ENCODE peak calls at places on chromosomes 2 and 18, in ten cellular contexts. Y is GM12865; X is fibroblast of the conjunctiva; C is AG08396; J is suprapubic skin; T is stimulated activated CD8-positive, alpha-beta memory T cell treated with anti-CD3 and anti-CD28 coated beads, Interleukin-15, amount 100 ng/mL, for 24 hours; D is BE2C; M is tibial artery; Z is ELF-1; F is GM04504. B is an unnamed sample.

GRCh38 chr2:237869357-237870102 is 10.1 kb downstream of the RAMP1 start:
- DNase-seq in J (no peak), C (no peak), D (no peak), X (no peak), M (no peak), Z (no peak), Y (no peak), F (no peak), T (no peak), B (no peak)

GRCh38 chr18:12327510-12328178 is 19.6 kb downstream of the TUBB6 start:
- DNase-seq in M (peak; percentile 83), T (peak; percentile 51), Z (peak; percentile 89), J (peak; percentile 88), Y (peak; percentile 78), F (peak; percentile 42), X (peak; percentile 63), D (peak; percentile 81), C (peak; percentile 88), B (no peak)

GRCh38 chr18:23135679-23136325 is 517 bp downstream of the CABLES1 start:
- DNase-seq in F (no peak), Z (peak; percentile 18), C (peak; percentile 80), T (no peak), X (no peak), Y (peak; percentile 53), J (peak; percentile 54), M (no peak), D (peak; percentile 24), B (no peak)

GRCh38 chr2:128410035-128410757 is 91.5 kb upstream of the HS6ST1 start:
- DNase-seq in D (no peak), C (no peak), M (peak; percentile 33), Z (no peak), Y (no peak), X (no peak), J (no peak), T (no peak), F (no peak), B (no peak)

GRCh38 chr2:159075726-159076125 is 107.3 kb downstream of the TANC1 start:
- DNase-seq in J (no peak), C (no peak), Z (no peak), D (no peak), M (no peak), F (no peak), Y (no peak), X (no peak), T (no peak), B (no peak)

GRCh38 chr2:129296401-129297343 is 682.8 kb upstream of the RAB6C start:
- DNase-seq in Z (no peak), Y (no peak), J (no peak), C (no peak), F (no peak), D (peak; percentile 22), T (no peak), X (no peak), M (no peak), B (no peak)

GRCh38 chr2:109151519-109151918 is 22.5 kb downstream of the SH3RF3 start:
- DNase-seq in F (no peak), J (no peak), D (no peak), C (no peak), T (no peak), Y (no peak), Z (no peak), X (no peak), M (peak; percentile 32), B (no peak)

GRCh38 chr2:113823729-113824595 is 65.9 kb upstream of the ACTR3 start:
- DNase-seq in Z (no peak), X (no peak), M (no peak), J (no peak), C (no peak), Y (no peak), F (no peak), T (no peak), D (no peak), B (no peak)

GRCh38 chr2:162037028-162037795 is 36.8 kb downstream of the DPP4 start:
- DNase-seq in T (no peak), M (no peak), X (no peak), Y (no peak), J (no peak), Z (peak; percentile 59), C (no peak), F (no peak), D (no peak), B (no peak)

GRCh38 chr2:127901339-127902072 is 15.8 kb upstream of the AMMECR1L start:
- DNase-seq in M (peak; percentile 82), F (no peak), T (no peak), Y (no peak), D (no peak), J (no peak), C (no peak), X (no peak), Z (no peak), B (no peak)

GRCh38 chr2:206080927-206081326 is 5.0 kb downstream of the INO80D start:
- DNase-seq in C (no peak), T (no peak), J (no peak), M (no peak), D (no peak), X (no peak), F (no peak), Z (no peak), Y (no peak), B (no peak)

GRCh38 chr2:241216211-241216761 is 27.8 kb downstream of the ANO7 start:
- DNase-seq in D (no peak), X (no peak), J (no peak), Y (no peak), Z (peak; percentile 77), C (no peak), M (no peak), T (no peak), F (no peak), B (no peak)

GRCh38 chr18:8045160-8045885 is 478.2 kb downstream of the PTPRM start:
- DNase-seq in M (no peak), C (no peak), Y (no peak), Z (no peak), X (no peak), T (no peak), F (no peak), D (no peak), J (no peak), B (peak; percentile 31)

GRCh38 chr2:18771212-18771611 is 181.8 kb upstream of the NT5C1B start:
- DNase-seq in Y (no peak), J (no peak), C (no peak), T (no peak), F (no peak), D (no peak), Z (no peak), M (no peak), X (no peak), B (no peak)

GRCh38 chr2:73212448-73213176 is 1.4 kb upstream of the SMYD5 start:
- DNase-seq in Y (peak; percentile 81), D (peak; percentile 56), F (peak; percentile 66), M (peak; percentile 89), T (peak; percentile 52), J (peak; percentile 76), Z (peak; percentile 91), C (peak; percentile 88), X (peak; percentile 68), B (peak; percentile 69)

GRCh38 chr2:166410828-166411472 is 35.2 kb upstream of the SCN9A start:
- DNase-seq in T (no peak), F (peak; percentile 54), D (no peak), J (no peak), M (no peak), C (peak; percentile 33), Y (no peak), X (peak; percentile 90), Z (no peak), B (peak; percentile 92)

GRCh38 chr2:178404380-178404767 is 46.6 kb downstream of the PRKRA start:
- DNase-seq in Y (peak; percentile 97), F (peak; percentile 62), D (no peak), X (no peak), M (no peak), T (no peak), J (no peak), C (peak; percentile 78), Z (no peak), B (peak; percentile 88)

GRCh38 chr2:130869441-130870160 is 32.9 kb downstream of the ARHGEF4 start:
- DNase-seq in X (no peak), Y (no peak), T (no peak), J (peak; percentile 33), D (no peak), M (peak; percentile 39), C (no peak), F (no peak), Z (no peak), B (no peak)

GRCh38 chr2:239804161-239805042 is 220.7 kb downstream of the NDUFA10 start:
- DNase-seq in T (no peak), M (peak; percentile 58), X (no peak), Z (no peak), C (no peak), D (no peak), F (no peak), J (peak; percentile 40), Y (no peak), B (no peak)

GRCh38 chr2:100427627-100428258 is 10.3 kb upstream of the CHST10 start:
- DNase-seq in J (no peak), Y (peak; percentile 69), C (peak; percentile 42), D (peak; percentile 63), M (no peak), F (no peak), T (peak; percentile 24), X (no peak), Z (peak; percentile 58), B (peak; percentile 11)

GRCh38 chr2:222572264-222572721 is 83.6 kb downstream of the FARSB start:
- DNase-seq in T (no peak), Y (no peak), F (no peak), Z (no peak), D (no peak), C (no peak), M (no peak), X (no peak), J (no peak), B (no peak)

GRCh38 chr2:213995400-213996105 is 415.3 kb upstream of the VWC2L start:
- DNase-seq in C (peak; percentile 69), X (peak; percentile 72), F (peak; percentile 82), M (no peak), T (no peak), Z (no peak), J (no peak), Y (no peak), D (no peak), B (peak; percentile 76)

GRCh38 chr2:117942958-117943672 is 70.8 kb downstream of the CCDC93 start:
- DNase-seq in J (no peak), M (no peak), X (no peak), T (no peak), Y (no peak), D (no peak), C (peak; percentile 13), F (peak; percentile 80), Z (no peak), B (peak; percentile 58)

GRCh38 chr18:3111523-3112240 is 98.7 kb upstream of the LPIN2 start:
- DNase-seq in F (no peak), M (no peak), J (no peak), X (no peak), Z (no peak), T (no peak), D (no peak), C (no peak), Y (no peak), B (no peak)

GRCh38 chr2:234038076-234038802 is 12.3 kb upstream of the SPP2 start:
- DNase-seq in C (no peak), M (no peak), F (no peak), D (no peak), J (no peak), T (no peak), X (no peak), Z (no peak), Y (no peak), B (peak; percentile 10)

B was measured in skeletal muscle cell.